ENCODE peak calls at places on chromosomes 6 and 20, in five cellular contexts. H is B cell; P is thyroid gland; W is left ventricle myocardium superior; R is stimulated activated CD4-positive, alpha-beta T cell treated with anti-CD3 and anti-CD28 coated beads, Interleukin-4, amount 100 ng/mL, for 4 hours. F is an unnamed sample.

GRCh38 chr6:87407896-87408720 is at the start of gene CFAP206:
- DNase-seq in H (peak; percentile 80), W (peak; percentile 89), P (peak; percentile 83), R (peak; percentile 74), F (peak; percentile 75)

GRCh38 chr6:136037885-136038460 is 186.5 kb downstream of the PDE7B start:
- DNase-seq in R (no peak), P (peak; percentile 4), H (no peak), W (peak; percentile 74), F (no peak)

GRCh38 chr6:10144772-10145171 is 270.1 kb downstream of the TFAP2A start:
- DNase-seq in R (no peak), H (no peak), P (no peak), W (no peak), F (no peak)

GRCh38 chr6:133191323-133191722 is 49.8 kb upstream of the EYA4 start:
- DNase-seq in P (no peak), H (no peak), R (no peak), W (no peak), F (no peak)

GRCh38 chr20:56414842-56415765 is 3.0 kb downstream of the CASS4 start:
- DNase-seq in P (no peak), R (peak; percentile 43), W (no peak), H (no peak), F (no peak)

GRCh38 chr6:24274441-24275083 is 83.3 kb downstream of the DCDC2 start:
- DNase-seq in P (no peak), W (no peak), R (no peak), H (no peak), F (no peak)

GRCh38 chr20:10565922-10566897 is 107.6 kb downstream of the JAG1 start:
- DNase-seq in H (no peak), R (no peak), P (no peak), W (no peak), F (no peak)

GRCh38 chr20:33897313-33897912 is 86.3 kb downstream of the CHMP4B start:
- DNase-seq in H (no peak), W (no peak), P (no peak), R (peak; percentile 15), F (no peak)

GRCh38 chr6:168905451-168906090 is 348.1 kb downstream of the THBS2 start:
- DNase-seq in H (no peak), W (no peak), P (no peak), R (no peak), F (no peak)

GRCh38 chr6:143187173-143187908 is 126.7 kb downstream of the AIG1 start:
- DNase-seq in R (no peak), P (no peak), H (no peak), W (no peak), F (no peak)